ENCODE peak calls at places on chromosomes 11 and 22, in eight cellular contexts. One of them, this sample, is unnamed.

GRCh38 chr22:50250555-50251471 is at the start of gene HDAC10:
- DNase-seq in Caco-2: peak
- DNase-seq in esophagus squamous epithelium: no peak
- DNase-seq in GM06990: peak
- DNase-seq in SJSA1: peak
- DNase-seq in mucosa of descending colon: peak
- DNase-seq in coronary artery: no peak
- DNase-seq in ovary: peak
- DNase-seq in this sample: peak

GRCh38 chr22:44680058-44680457 is 21.9 kb upstream of the PRR5 start:
- DNase-seq in ovary: no peak
- DNase-seq in GM06990: no peak
- DNase-seq in mucosa of descending colon: no peak
- DNase-seq in esophagus squamous epithelium: no peak
- DNase-seq in coronary artery: no peak
- DNase-seq in Caco-2: no peak
- DNase-seq in SJSA1: no peak
- DNase-seq in this sample: no peak

GRCh38 chr22:50031189-50032091 is 18.9 kb upstream of the IL17REL start:
- DNase-seq in esophagus squamous epithelium: no peak
- DNase-seq in Caco-2: no peak
- DNase-seq in ovary: no peak
- DNase-seq in coronary artery: peak
- DNase-seq in SJSA1: peak
- DNase-seq in GM06990: no peak
- DNase-seq in mucosa of descending colon: no peak
- DNase-seq in this sample: no peak

GRCh38 chr11:110833033-110833484 is 120.8 kb upstream of the ARHGAP20 start:
- DNase-seq in GM06990: no peak
- DNase-seq in Caco-2: no peak
- DNase-seq in esophagus squamous epithelium: no peak
- DNase-seq in mucosa of descending colon: no peak
- DNase-seq in SJSA1: no peak
- DNase-seq in ovary: no peak
- DNase-seq in coronary artery: no peak
- DNase-seq in this sample: no peak

GRCh38 chr11:119711476-119711875 is 17.5 kb downstream of the NECTIN1 start:
- DNase-seq in esophagus squamous epithelium: no peak
- DNase-seq in Caco-2: no peak
- DNase-seq in coronary artery: no peak
- DNase-seq in GM06990: no peak
- DNase-seq in SJSA1: no peak
- DNase-seq in mucosa of descending colon: no peak
- DNase-seq in ovary: no peak
- DNase-seq in this sample: no peak

GRCh38 chr11:46711288-46711687 is 7.7 kb upstream of the F2 start:
- DNase-seq in SJSA1: no peak
- DNase-seq in ovary: peak
- DNase-seq in GM06990: no peak
- DNase-seq in mucosa of descending colon: no peak
- DNase-seq in Caco-2: no peak
- DNase-seq in coronary artery: no peak
- DNase-seq in esophagus squamous epithelium: no peak
- DNase-seq in this sample: no peak

GRCh38 chr11:129287920-129288319 is 87.7 kb upstream of the BARX2 start:
- DNase-seq in SJSA1: no peak
- DNase-seq in ovary: no peak
- DNase-seq in coronary artery: no peak
- DNase-seq in mucosa of descending colon: no peak
- DNase-seq in Caco-2: peak
- DNase-seq in GM06990: no peak
- DNase-seq in esophagus squamous epithelium: no peak
- DNase-seq in this sample: no peak

GRCh38 chr22:37549704-37550059 is 10.6 kb upstream of the CDC42EP1 start:
- DNase-seq in esophagus squamous epithelium: no peak
- DNase-seq in Caco-2: no peak
- DNase-seq in mucosa of descending colon: no peak
- DNase-seq in ovary: peak
- DNase-seq in SJSA1: no peak
- DNase-seq in GM06990: no peak
- DNase-seq in coronary artery: peak
- DNase-seq in this sample: no peak

GRCh38 chr11:18383388-18384156 is 10.8 kb upstream of the LDHA start:
- DNase-seq in GM06990: peak
- DNase-seq in SJSA1: peak
- DNase-seq in mucosa of descending colon: peak
- DNase-seq in esophagus squamous epithelium: no peak
- DNase-seq in ovary: peak
- DNase-seq in coronary artery: peak
- DNase-seq in Caco-2: peak
- DNase-seq in this sample: peak

GRCh38 chr11:3920148-3920852 is 64.8 kb downstream of the STIM1 start:
- DNase-seq in GM06990: no peak
- DNase-seq in mucosa of descending colon: no peak
- DNase-seq in Caco-2: no peak
- DNase-seq in ovary: no peak
- DNase-seq in esophagus squamous epithelium: no peak
- DNase-seq in SJSA1: peak
- DNase-seq in coronary artery: peak
- DNase-seq in this sample: peak

GRCh38 chr11:113014262-113014661 is 53.0 kb downstream of the NCAM1 start:
- DNase-seq in ovary: no peak
- DNase-seq in mucosa of descending colon: no peak
- DNase-seq in Caco-2: no peak
- DNase-seq in coronary artery: no peak
- DNase-seq in esophagus squamous epithelium: no peak
- DNase-seq in GM06990: no peak
- DNase-seq in SJSA1: no peak
- DNase-seq in this sample: no peak

GRCh38 chr11:124108158-124108557 is 7.1 kb upstream of the VWA5A start:
- DNase-seq in GM06990: no peak
- DNase-seq in SJSA1: no peak
- DNase-seq in coronary artery: no peak
- DNase-seq in Caco-2: peak
- DNase-seq in ovary: no peak
- DNase-seq in mucosa of descending colon: peak
- DNase-seq in esophagus squamous epithelium: no peak
- DNase-seq in this sample: no peak

GRCh38 chr22:41383085-41383484 is 1.3 kb downstream of the TEF start:
- DNase-seq in SJSA1: no peak
- DNase-seq in mucosa of descending colon: no peak
- DNase-seq in esophagus squamous epithelium: no peak
- DNase-seq in Caco-2: no peak
- DNase-seq in ovary: no peak
- DNase-seq in coronary artery: no peak
- DNase-seq in GM06990: no peak
- DNase-seq in this sample: no peak

GRCh38 chr11:64888406-64888757 is 10.0 kb upstream of the EHD1 start:
- DNase-seq in coronary artery: no peak
- DNase-seq in Caco-2: no peak
- DNase-seq in esophagus squamous epithelium: no peak
- DNase-seq in GM06990: no peak
- DNase-seq in mucosa of descending colon: no peak
- DNase-seq in SJSA1: no peak
- DNase-seq in ovary: no peak
- DNase-seq in this sample: no peak

GRCh38 chr11:114796954-114797721 is 118.8 kb downstream of the NXPE2 start:
- DNase-seq in GM06990: no peak
- DNase-seq in esophagus squamous epithelium: no peak
- DNase-seq in coronary artery: no peak
- DNase-seq in mucosa of descending colon: no peak
- DNase-seq in Caco-2: no peak
- DNase-seq in SJSA1: no peak
- DNase-seq in ovary: no peak
- DNase-seq in this sample: no peak

GRCh38 chr11:112761911-112762685 is 199.1 kb upstream of the NCAM1 start:
- DNase-seq in mucosa of descending colon: no peak
- DNase-seq in coronary artery: no peak
- DNase-seq in SJSA1: no peak
- DNase-seq in esophagus squamous epithelium: no peak
- DNase-seq in ovary: no peak
- DNase-seq in Caco-2: no peak
- DNase-seq in GM06990: peak
- DNase-seq in this sample: no peak

GRCh38 chr11:39139581-39139980 is 2319.9 kb downstream of the LRRC4C start:
- DNase-seq in coronary artery: no peak
- DNase-seq in GM06990: no peak
- DNase-seq in Caco-2: no peak
- DNase-seq in ovary: no peak
- DNase-seq in mucosa of descending colon: no peak
- DNase-seq in esophagus squamous epithelium: no peak
- DNase-seq in SJSA1: no peak
- DNase-seq in this sample: no peak

GRCh38 chr22:31082606-31083376 is 1.7 kb downstream of the SMTN start:
- DNase-seq in SJSA1: peak
- DNase-seq in esophagus squamous epithelium: no peak
- DNase-seq in Caco-2: peak
- DNase-seq in mucosa of descending colon: peak
- DNase-seq in coronary artery: peak
- DNase-seq in GM06990: no peak
- DNase-seq in ovary: peak
- DNase-seq in this sample: peak

GRCh38 chr22:31081963-31082605 is 966 bp downstream of the SMTN start:
- DNase-seq in SJSA1: peak
- DNase-seq in mucosa of descending colon: peak
- DNase-seq in GM06990: no peak
- DNase-seq in coronary artery: peak
- DNase-seq in esophagus squamous epithelium: no peak
- DNase-seq in ovary: peak
- DNase-seq in Caco-2: no peak
- DNase-seq in this sample: no peak

GRCh38 chr22:31084811-31085492 is 3.8 kb downstream of the SMTN start:
- DNase-seq in mucosa of descending colon: peak
- DNase-seq in coronary artery: peak
- DNase-seq in SJSA1: peak
- DNase-seq in ovary: peak
- DNase-seq in esophagus squamous epithelium: peak
- DNase-seq in GM06990: peak
- DNase-seq in Caco-2: no peak
- DNase-seq in this sample: peak

GRCh38 chr22:31083923-31084810 is 3.0 kb downstream of the SMTN start:
- DNase-seq in Caco-2: no peak
- DNase-seq in esophagus squamous epithelium: no peak
- DNase-seq in coronary artery: peak
- DNase-seq in GM06990: no peak
- DNase-seq in SJSA1: no peak
- DNase-seq in mucosa of descending colon: no peak
- DNase-seq in ovary: peak
- DNase-seq in this sample: no peak

GRCh38 chr22:31083377-31083768 is 2.3 kb downstream of the SMTN start:
- DNase-seq in mucosa of descending colon: peak
- DNase-seq in GM06990: no peak
- DNase-seq in ovary: peak
- DNase-seq in SJSA1: no peak
- DNase-seq in coronary artery: peak
- DNase-seq in Caco-2: no peak
- DNase-seq in esophagus squamous epithelium: no peak
- DNase-seq in this sample: no peak
- H3K4me3 ChIP-seq in mucosa of descending colon: no peak
- H3K4me3 ChIP-seq in GM06990: peak
- H3K4me3 ChIP-seq in ovary: peak
- H3K4me3 ChIP-seq in SJSA1: no peak
- H3K4me3 ChIP-seq in coronary artery: peak
- H3K4me3 ChIP-seq in Caco-2: no peak
- H3K4me3 ChIP-seq in esophagus squamous epithelium: no peak
- H3K4me3 ChIP-seq in this sample: no peak

GRCh38 chr11:27469333-27469680 is 3.3 kb downstream of the LGR4 start:
- DNase-seq in mucosa of descending colon: no peak
- DNase-seq in coronary artery: no peak
- DNase-seq in SJSA1: no peak
- DNase-seq in ovary: no peak
- DNase-seq in GM06990: no peak
- DNase-seq in Caco-2: no peak
- DNase-seq in esophagus squamous epithelium: no peak
- DNase-seq in this sample: no peak
- H3K4me3 ChIP-seq in mucosa of descending colon: no peak
- H3K4me3 ChIP-seq in coronary artery: peak
- H3K4me3 ChIP-seq in SJSA1: no peak
- H3K4me3 ChIP-seq in ovary: peak
- H3K4me3 ChIP-seq in GM06990: no peak
- H3K4me3 ChIP-seq in Caco-2: no peak
- H3K4me3 ChIP-seq in esophagus squamous epithelium: peak
- H3K4me3 ChIP-seq in this sample: no peak

GRCh38 chr22:20885017-20885556 is 26.3 kb downstream of the SNAP29 start:
- DNase-seq in mucosa of descending colon: no peak
- DNase-seq in esophagus squamous epithelium: no peak
- DNase-seq in Caco-2: no peak
- DNase-seq in ovary: no peak
- DNase-seq in GM06990: no peak
- DNase-seq in SJSA1: no peak
- DNase-seq in coronary artery: no peak
- DNase-seq in this sample: no peak
- H3K4me3 ChIP-seq in mucosa of descending colon: no peak
- H3K4me3 ChIP-seq in esophagus squamous epithelium: no peak
- H3K4me3 ChIP-seq in Caco-2: no peak
- H3K4me3 ChIP-seq in ovary: no peak
- H3K4me3 ChIP-seq in GM06990: no peak
- H3K4me3 ChIP-seq in SJSA1: no peak
- H3K4me3 ChIP-seq in coronary artery: no peak
- H3K4me3 ChIP-seq in this sample: no peak

GRCh38 chr11:10806206-10806605 is 2.5 kb downstream of the EIF4G2 start:
- DNase-seq in mucosa of descending colon: no peak
- DNase-seq in coronary artery: no peak
- DNase-seq in esophagus squamous epithelium: no peak
- DNase-seq in ovary: no peak
- DNase-seq in Caco-2: no peak
- DNase-seq in SJSA1: no peak
- DNase-seq in GM06990: no peak
- DNase-seq in this sample: no peak

GRCh38 chr11:10808553-10809372 is at the start of gene EIF4G2:
- DNase-seq in mucosa of descending colon: peak
- DNase-seq in Caco-2: peak
- DNase-seq in coronary artery: peak
- DNase-seq in SJSA1: peak
- DNase-seq in ovary: peak
- DNase-seq in GM06990: peak
- DNase-seq in esophagus squamous epithelium: peak
- DNase-seq in this sample: peak

GRCh38 chr11:10803676-10804075 is 5.0 kb downstream of the EIF4G2 start:
- DNase-seq in Caco-2: no peak
- DNase-seq in ovary: no peak
- DNase-seq in GM06990: no peak
- DNase-seq in esophagus squamous epithelium: no peak
- DNase-seq in mucosa of descending colon: no peak
- DNase-seq in SJSA1: no peak
- DNase-seq in coronary artery: no peak
- DNase-seq in this sample: no peak

GRCh38 chr11:10807629-10808552 is 835 bp downstream of the EIF4G2 start:
- DNase-seq in Caco-2: peak
- DNase-seq in mucosa of descending colon: peak
- DNase-seq in GM06990: peak
- DNase-seq in esophagus squamous epithelium: peak
- DNase-seq in coronary artery: peak
- DNase-seq in ovary: peak
- DNase-seq in SJSA1: peak
- DNase-seq in this sample: peak

DNA sequence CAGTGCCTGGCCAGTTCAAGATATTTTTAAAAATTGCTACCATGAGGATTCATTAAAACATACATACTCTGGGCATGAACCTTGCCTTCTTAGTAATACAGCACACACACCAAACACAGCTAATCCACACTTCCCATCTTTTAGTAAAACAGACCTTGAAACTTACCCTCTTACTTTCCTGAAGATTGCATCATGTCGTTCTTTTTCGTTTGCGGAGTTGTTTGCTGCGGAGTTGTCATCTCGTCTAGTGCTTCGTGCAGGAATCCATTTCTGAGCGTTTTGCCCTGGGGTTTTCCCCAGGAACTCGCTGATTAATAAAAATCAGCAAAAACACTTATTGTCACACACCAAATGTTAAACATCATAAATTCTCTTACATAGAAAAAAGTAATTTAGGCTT is 3.0 kb downstream of the EIF4G2 start:
- DNase-seq in ovary: no peak
- DNase-seq in mucosa of descending colon: no peak
- DNase-seq in SJSA1: no peak
- DNase-seq in GM06990: no peak
- DNase-seq in coronary artery: no peak
- DNase-seq in esophagus squamous epithelium: no peak
- DNase-seq in Caco-2: no peak
- DNase-seq in this sample: no peak
- H3K4me3 ChIP-seq in ovary: no peak
- H3K4me3 ChIP-seq in mucosa of descending colon: no peak
- H3K4me3 ChIP-seq in SJSA1: no peak
- H3K4me3 ChIP-seq in GM06990: no peak
- H3K4me3 ChIP-seq in coronary artery: peak
- H3K4me3 ChIP-seq in esophagus squamous epithelium: no peak
- H3K4me3 ChIP-seq in Caco-2: no peak
- H3K4me3 ChIP-seq in this sample: no peak